ENCODE peak calls at places on chromosomes 13 and 19, in ten cellular contexts. Q, U, T, G, K, W, Z, C, M and N are unnamed samples.

GRCh38 chr13:39823063-39823713 is 167.7 kb downstream of the COG6 start:
- DNase-seq in T (no peak), W (no peak), U (no peak), C (no peak), K (no peak), Z (no peak), G (no peak), Q (no peak), M (no peak), N (no peak)

GRCh38 chr19:44869728-44870470 is 21.2 kb upstream of the TOMM40 start:
- DNase-seq in K (peak), U (no peak), Z (no peak), T (no peak), Q (no peak), C (no peak), G (peak), W (peak), M (no peak), N (no peak)

GRCh38 chr19:13920940-13921744 is 15.1 kb downstream of the CC2D1A start:
- DNase-seq in G (no peak), K (peak), M (peak), W (no peak), U (no peak), Q (no peak), C (no peak), T (peak), Z (no peak), N (peak)

GRCh38 chr13:36758345-36758744 is 60.7 kb upstream of the RFXAP start:
- DNase-seq in G (no peak), W (no peak), Q (no peak), U (no peak), T (no peak), Z (no peak), K (peak), C (no peak), M (no peak), N (no peak)

GRCh38 chr13:113091891-113092775 is 13.5 kb upstream of the F7 start:
- DNase-seq in W (peak), G (peak), Z (no peak), C (no peak), M (no peak), T (no peak), Q (no peak), U (no peak), K (no peak), N (no peak)

GRCh38 chr13:40024578-40024952 is 369.1 kb downstream of the COG6 start:
- DNase-seq in W (no peak), G (no peak), Z (no peak), Q (no peak), C (no peak), U (no peak), K (no peak), M (no peak), T (no peak), N (no peak)

GRCh38 chr13:49958321-49958720 is 22.2 kb upstream of the SPRYD7 start:
- DNase-seq in W (no peak), T (no peak), C (no peak), K (no peak), Z (no peak), U (no peak), M (no peak), Q (no peak), G (no peak), N (no peak)

GRCh38 chr13:43170497-43170896 is 147.1 kb downstream of the DNAJC15 start:
- DNase-seq in C (no peak), T (no peak), Z (no peak), M (no peak), G (no peak), Q (no peak), K (no peak), W (no peak), U (no peak), N (no peak)

GRCh38 chr13:30976041-30976440 is 43.6 kb downstream of the TEX26 start:
- DNase-seq in W (no peak), G (no peak), T (no peak), Z (no peak), M (no peak), C (no peak), Q (no peak), U (no peak), K (no peak), N (no peak)

GRCh38 chr13:43087960-43088580 is 64.7 kb downstream of the DNAJC15 start:
- DNase-seq in Z (no peak), M (no peak), Q (no peak), K (peak), U (no peak), G (no peak), W (no peak), T (no peak), C (no peak), N (no peak)

GRCh38 chr19:18418725-18419194 is 438 bp upstream of the SSBP4 start:
- DNase-seq in M (no peak), C (peak), U (no peak), G (peak), Q (no peak), T (no peak), Z (no peak), W (peak), K (peak), N (no peak)

GRCh38 chr19:872266-872951 is 12.9 kb downstream of the CFD start:
- DNase-seq in T (peak), Z (no peak), C (peak), M (peak), Q (no peak), U (peak), W (peak), G (no peak), K (no peak), N (peak)

GRCh38 chr19:9857920-9858746 is 23.0 kb downstream of the PIN1 start:
- DNase-seq in K (no peak), Q (no peak), Z (no peak), M (no peak), C (peak), G (no peak), T (no peak), U (no peak), W (no peak), N (no peak)

GRCh38 chr19:50537306-50537685 is 23.6 kb upstream of the ASPDH start:
- DNase-seq in M (no peak), G (no peak), Z (no peak), W (no peak), U (no peak), K (no peak), C (no peak), Q (no peak), T (no peak), N (no peak)

GRCh38 chr19:45630463-45630862 is 8.7 kb downstream of the EML2 start:
- DNase-seq in W (no peak), K (no peak), T (peak), Q (peak), Z (no peak), C (no peak), M (no peak), U (no peak), G (no peak), N (no peak)

GRCh38 chr19:977058-977464 is 7.1 kb upstream of the WDR18 start:
- DNase-seq in U (no peak), G (no peak), M (no peak), T (no peak), C (no peak), K (no peak), Q (no peak), Z (no peak), W (no peak), N (no peak)

GRCh38 chr19:8610041-8610927 is at the start of gene ADAMTS10:
- DNase-seq in T (peak), Q (no peak), W (no peak), G (peak), C (peak), Z (no peak), U (peak), M (peak), K (no peak), N (peak)

GRCh38 chr13:97028441-97029299 is 34.4 kb upstream of the OXGR1 start:
- DNase-seq in U (no peak), C (peak), W (peak), G (peak), K (peak), M (peak), T (peak), Z (peak), Q (no peak), N (peak)

GRCh38 chr13:112693831-112694497 is 4.1 kb downstream of the ATP11A start:
- DNase-seq in C (no peak), K (peak), W (no peak), U (no peak), T (peak), Z (no peak), M (no peak), Q (peak), G (no peak), N (peak)

GRCh38 chr13:97133955-97134354 is 88.2 kb upstream of the MBNL2 start:
- DNase-seq in W (no peak), Z (no peak), C (no peak), G (no peak), Q (no peak), M (no peak), U (no peak), K (peak), T (no peak), N (no peak)

GRCh38 chr13:52348983-52349780 is 56.8 kb downstream of the THSD1 start:
- DNase-seq in U (no peak), C (no peak), W (no peak), Q (peak), M (no peak), G (no peak), K (no peak), T (peak), Z (no peak), N (no peak)

GRCh38 chr19:44019498-44019897 is 5.7 kb upstream of the ZNF222 start:
- DNase-seq in C (no peak), G (no peak), Q (no peak), M (no peak), Z (no peak), T (no peak), W (no peak), U (no peak), K (no peak), N (no peak)

GRCh38 chr19:51551673-51552440 is 19.2 kb upstream of the ZNF175 start:
- DNase-seq in Q (no peak), C (no peak), W (no peak), T (no peak), M (no peak), K (no peak), Z (no peak), G (no peak), U (no peak), N (no peak)

GRCh38 chr13:26562538-26562890 is 5.0 kb downstream of the WASF3 start:
- DNase-seq in M (no peak), K (no peak), Q (no peak), G (no peak), T (no peak), C (no peak), U (no peak), W (no peak), Z (no peak), N (no peak)

GRCh38 chr13:51643882-51644281 is 59.6 kb downstream of the WDFY2 start:
- DNase-seq in W (no peak), G (no peak), Q (peak), C (no peak), U (no peak), Z (no peak), K (no peak), M (no peak), T (peak), N (no peak)

GRCh38 chr13:38730332-38730731 is 43.5 kb downstream of the FREM2 start:
- DNase-seq in M (no peak), G (no peak), C (no peak), U (no peak), T (no peak), Z (no peak), W (no peak), K (no peak), Q (no peak), N (no peak)

GRCh38 chr13:60957816-60958215 is 457.8 kb downstream of the PCDH20 start:
- DNase-seq in M (no peak), T (no peak), C (no peak), G (no peak), U (no peak), Z (no peak), K (no peak), Q (no peak), W (no peak), N (no peak)

GRCh38 chr13:80655778-80656518 is 315.0 kb upstream of the SPRY2 start:
- DNase-seq in Z (no peak), C (no peak), T (no peak), G (no peak), Q (no peak), U (no peak), M (peak), W (no peak), K (no peak), N (no peak)

GRCh38 chr13:107518292-107518691 is 697.0 kb downstream of the LIG4 start:
- DNase-seq in U (no peak), M (no peak), T (peak), C (no peak), Z (no peak), K (no peak), W (no peak), Q (no peak), G (no peak), N (no peak)

GRCh38 chr19:51183629-51184028 is 41.3 kb upstream of the CD33 start:
- DNase-seq in C (no peak), M (no peak), U (no peak), Q (no peak), K (no peak), W (no peak), G (no peak), Z (no peak), T (no peak), N (no peak)

GRCh38 chr19:18514800-18515682 is 6.8 kb downstream of the ELL start:
- DNase-seq in T (peak), Z (peak), M (no peak), K (peak), C (peak), G (peak), Q (no peak), U (no peak), W (no peak), N (no peak)

GRCh38 chr19:16273005-16273404 is 51.6 kb upstream of the KLF2 start:
- DNase-seq in T (no peak), C (no peak), Z (no peak), M (no peak), K (no peak), U (no peak), W (no peak), G (peak), Q (no peak), N (no peak)

GRCh38 chr19:39599116-39599515 is 3.2 kb upstream of the LGALS13 start:
- DNase-seq in K (no peak), U (no peak), Z (no peak), Q (no peak), G (no peak), M (peak), W (no peak), T (peak), C (peak), N (peak)

GRCh38 chr13:110538632-110539031 is 22.9 kb downstream of the RAB20 start:
- DNase-seq in G (peak), K (peak), M (no peak), Q (no peak), U (no peak), W (no peak), T (no peak), C (no peak), Z (no peak), N (no peak)

GRCh38 chr13:27383104-27383921 is 41.1 kb upstream of the GTF3A start:
- DNase-seq in W (no peak), U (no peak), T (peak), G (no peak), M (no peak), C (no peak), K (peak), Q (no peak), Z (no peak), N (no peak)